ENCODE peak calls at places on chromosomes 13 and 19, in seven cellular contexts. One of them, this sample, is unnamed.

GRCh38 chr13:113936166-113936565 is 37.7 kb downstream of the C13orf46 start:
- DNase-seq in left ventricle myocardium inferior: no peak
- DNase-seq in body of pancreas: no peak
- DNase-seq in cardiac muscle cell: no peak
- DNase-seq in neural progenitor cell: no peak
- DNase-seq in uterus: peak; percentile 16
- DNase-seq in A549: no peak
- DNase-seq in this sample: no peak

GRCh38 chr13:67943116-67943515 is 713.0 kb upstream of the PCDH9 start:
- DNase-seq in left ventricle myocardium inferior: no peak
- DNase-seq in body of pancreas: no peak
- DNase-seq in cardiac muscle cell: no peak
- DNase-seq in neural progenitor cell: no peak
- DNase-seq in uterus: no peak
- DNase-seq in A549: no peak
- DNase-seq in this sample: no peak

GRCh38 chr19:51808333-51808986 is 13.5 kb downstream of the FPR3 start:
- DNase-seq in left ventricle myocardium inferior: no peak
- DNase-seq in body of pancreas: no peak
- DNase-seq in cardiac muscle cell: no peak
- DNase-seq in neural progenitor cell: no peak
- DNase-seq in uterus: no peak
- DNase-seq in A549: no peak
- DNase-seq in this sample: peak; percentile 28

GRCh38 chr13:112885242-112885781 is 83.7 kb upstream of the MCF2L start:
- DNase-seq in left ventricle myocardium inferior: no peak
- DNase-seq in body of pancreas: no peak
- DNase-seq in cardiac muscle cell: no peak
- DNase-seq in neural progenitor cell: no peak
- DNase-seq in uterus: no peak
- DNase-seq in A549: no peak
- DNase-seq in this sample: no peak

GRCh38 chr13:107450931-107451330 is 764.4 kb downstream of the LIG4 start:
- DNase-seq in left ventricle myocardium inferior: no peak
- DNase-seq in body of pancreas: no peak
- DNase-seq in cardiac muscle cell: no peak
- DNase-seq in neural progenitor cell: no peak
- DNase-seq in uterus: no peak
- DNase-seq in A549: no peak
- DNase-seq in this sample: peak; percentile 18

GRCh38 chr19:34489175-34489574 is 7.6 kb downstream of the WTIP start:
- DNase-seq in left ventricle myocardium inferior: no peak
- DNase-seq in body of pancreas: no peak
- DNase-seq in cardiac muscle cell: no peak
- DNase-seq in neural progenitor cell: no peak
- DNase-seq in uterus: no peak
- DNase-seq in A549: no peak
- DNase-seq in this sample: no peak

GRCh38 chr19:49988433-49988832 is 27.5 kb upstream of the SIGLEC11 start:
- DNase-seq in left ventricle myocardium inferior: no peak
- DNase-seq in body of pancreas: no peak
- DNase-seq in cardiac muscle cell: no peak
- DNase-seq in neural progenitor cell: no peak
- DNase-seq in uterus: no peak
- DNase-seq in A549: no peak
- DNase-seq in this sample: no peak

GRCh38 chr13:91745962-91746361 is 347.5 kb downstream of the GPC5 start:
- DNase-seq in left ventricle myocardium inferior: no peak
- DNase-seq in body of pancreas: no peak
- DNase-seq in cardiac muscle cell: peak; percentile 19
- DNase-seq in neural progenitor cell: no peak
- DNase-seq in uterus: no peak
- DNase-seq in A549: no peak
- DNase-seq in this sample: no peak

GRCh38 chr19:4130635-4131438 is 6.9 kb upstream of the MAP2K2 start:
- DNase-seq in left ventricle myocardium inferior: no peak
- DNase-seq in body of pancreas: no peak
- DNase-seq in cardiac muscle cell: no peak
- DNase-seq in neural progenitor cell: no peak
- DNase-seq in uterus: no peak
- DNase-seq in A549: peak; percentile 57
- DNase-seq in this sample: peak; percentile 61

GRCh38 chr13:34750078-34750703 is 191.9 kb upstream of the NBEA start:
- DNase-seq in left ventricle myocardium inferior: peak; percentile 23
- DNase-seq in body of pancreas: peak; percentile 27
- DNase-seq in cardiac muscle cell: peak; percentile 7
- DNase-seq in neural progenitor cell: peak; percentile 57
- DNase-seq in uterus: peak; percentile 69
- DNase-seq in A549: no peak
- DNase-seq in this sample: no peak

GRCh38 chr13:64855506-64855905 is 2374.6 kb downstream of the PCDH9 start:
- DNase-seq in left ventricle myocardium inferior: no peak
- DNase-seq in body of pancreas: no peak
- DNase-seq in cardiac muscle cell: peak; percentile 23
- DNase-seq in neural progenitor cell: no peak
- DNase-seq in uterus: no peak
- DNase-seq in A549: no peak
- DNase-seq in this sample: no peak

GRCh38 chr13:90121784-90122183 is 1225.7 kb upstream of the MIR17HG start:
- DNase-seq in left ventricle myocardium inferior: no peak
- DNase-seq in body of pancreas: no peak
- DNase-seq in cardiac muscle cell: no peak
- DNase-seq in neural progenitor cell: no peak
- DNase-seq in uterus: no peak
- DNase-seq in A549: no peak
- DNase-seq in this sample: no peak

GRCh38 chr19:4369888-4370260 is 26.5 kb downstream of the MPND start:
- DNase-seq in left ventricle myocardium inferior: no peak
- DNase-seq in body of pancreas: no peak
- DNase-seq in cardiac muscle cell: peak; percentile 55
- DNase-seq in neural progenitor cell: peak; percentile 59
- DNase-seq in uterus: no peak
- DNase-seq in A549: no peak
- DNase-seq in this sample: peak; percentile 43

GRCh38 chr19:3576696-3577443 is 4.1 kb downstream of the HMG20B start:
- DNase-seq in left ventricle myocardium inferior: peak; percentile 62
- DNase-seq in body of pancreas: peak; percentile 31
- DNase-seq in cardiac muscle cell: peak; percentile 75
- DNase-seq in neural progenitor cell: peak; percentile 94
- DNase-seq in uterus: peak; percentile 62
- DNase-seq in A549: no peak
- DNase-seq in this sample: no peak

GRCh38 chr19:35056513-35057063 is 15.1 kb downstream of the HPN start:
- DNase-seq in left ventricle myocardium inferior: no peak
- DNase-seq in body of pancreas: no peak
- DNase-seq in cardiac muscle cell: no peak
- DNase-seq in neural progenitor cell: no peak
- DNase-seq in uterus: no peak
- DNase-seq in A549: no peak
- DNase-seq in this sample: no peak

GRCh38 chr13:78169386-78169785 is 250.8 kb upstream of the EDNRB start:
- DNase-seq in left ventricle myocardium inferior: no peak
- DNase-seq in body of pancreas: no peak
- DNase-seq in cardiac muscle cell: no peak
- DNase-seq in neural progenitor cell: no peak
- DNase-seq in uterus: no peak
- DNase-seq in A549: no peak
- DNase-seq in this sample: no peak
- H3K27ac ChIP-seq in left ventricle myocardium inferior: no peak overlapping the region
- H3K27ac ChIP-seq in body of pancreas: no peak overlapping the region
- H3K27ac ChIP-seq in cardiac muscle cell: no peak overlapping the region
- H3K27ac ChIP-seq in neural progenitor cell: no peak overlapping the region
- H3K27ac ChIP-seq in uterus: no peak overlapping the region
- H3K27ac ChIP-seq in A549: no peak overlapping the region
- H3K27ac ChIP-seq in this sample: no peak overlapping the region

GRCh38 chr13:20035130-20035529 is 76.6 kb downstream of the ZMYM2 start:
- DNase-seq in left ventricle myocardium inferior: no peak
- DNase-seq in body of pancreas: no peak
- DNase-seq in cardiac muscle cell: no peak
- DNase-seq in neural progenitor cell: no peak
- DNase-seq in uterus: no peak
- DNase-seq in A549: no peak
- DNase-seq in this sample: no peak
- TF ChIP-seq CTCF in left ventricle myocardium inferior: peak; percentile 45
- TF ChIP-seq CTCF in body of pancreas: peak; percentile 20
- TF ChIP-seq CTCF in cardiac muscle cell: peak; percentile 5
- TF ChIP-seq CTCF in neural progenitor cell: no peak
- TF ChIP-seq CTCF in uterus: no peak
- TF ChIP-seq CTCF in A549: peak; percentile 37
- TF ChIP-seq CTCF in this sample: no peak

DNA sequence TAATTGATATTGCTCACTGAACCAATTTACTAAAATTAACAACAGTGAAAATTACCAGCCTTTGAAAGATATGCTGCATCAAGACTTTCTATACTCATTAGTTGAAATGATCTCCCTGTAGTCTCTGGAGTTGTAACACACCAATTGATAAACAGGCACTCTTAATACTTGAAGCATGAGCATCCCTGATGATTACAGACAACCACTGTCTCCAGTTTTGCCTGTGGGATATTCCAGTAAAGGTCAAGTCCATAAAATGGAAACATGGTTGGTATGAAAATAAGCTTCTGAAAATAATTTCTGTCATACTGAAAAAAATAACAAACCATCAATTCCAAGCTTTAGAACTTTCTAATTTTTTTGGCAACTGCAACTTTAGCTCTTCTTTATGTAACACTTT is 405.8 kb downstream of the SPRY2 start:
- DNase-seq in left ventricle myocardium inferior: no peak
- DNase-seq in body of pancreas: no peak
- DNase-seq in cardiac muscle cell: no peak
- DNase-seq in neural progenitor cell: no peak
- DNase-seq in uterus: no peak
- DNase-seq in A549: no peak
- DNase-seq in this sample: no peak
- H3K27ac ChIP-seq in left ventricle myocardium inferior: no peak overlapping the region
- H3K27ac ChIP-seq in body of pancreas: peak overlapping the region; percentile 81
- H3K27ac ChIP-seq in cardiac muscle cell: no peak overlapping the region
- H3K27ac ChIP-seq in neural progenitor cell: no peak overlapping the region
- H3K27ac ChIP-seq in uterus: no peak overlapping the region
- H3K27ac ChIP-seq in A549: peak overlapping the region; percentile 44
- H3K27ac ChIP-seq in this sample: no peak overlapping the region

GRCh38 chr19:45057444-45057843 is 18.6 kb downstream of the CLASRP start:
- DNase-seq in left ventricle myocardium inferior: no peak
- DNase-seq in body of pancreas: no peak
- DNase-seq in cardiac muscle cell: no peak
- DNase-seq in neural progenitor cell: no peak
- DNase-seq in uterus: no peak
- DNase-seq in A549: no peak
- DNase-seq in this sample: no peak

GRCh38 chr19:45059258-45059965 is 16.9 kb downstream of the ZNF296 start:
- DNase-seq in left ventricle myocardium inferior: peak; percentile 53
- DNase-seq in body of pancreas: peak; percentile 83
- DNase-seq in cardiac muscle cell: peak; percentile 81
- DNase-seq in neural progenitor cell: peak; percentile 88
- DNase-seq in uterus: peak; percentile 35
- DNase-seq in A549: peak; percentile 89
- DNase-seq in this sample: peak; percentile 70

GRCh38 chr19:45063851-45064801 is 12.2 kb downstream of the ZNF296 start:
- DNase-seq in left ventricle myocardium inferior: no peak
- DNase-seq in body of pancreas: no peak
- DNase-seq in cardiac muscle cell: no peak
- DNase-seq in neural progenitor cell: no peak
- DNase-seq in uterus: no peak
- DNase-seq in A549: no peak
- DNase-seq in this sample: no peak

GRCh38 chr19:45058622-45059159 is 17.6 kb downstream of the ZNF296 start:
- DNase-seq in left ventricle myocardium inferior: no peak
- DNase-seq in body of pancreas: no peak
- DNase-seq in cardiac muscle cell: no peak
- DNase-seq in neural progenitor cell: no peak
- DNase-seq in uterus: no peak
- DNase-seq in A549: no peak
- DNase-seq in this sample: no peak

GRCh38 chr19:45061965-45062364 is 14.3 kb downstream of the ZNF296 start:
- DNase-seq in left ventricle myocardium inferior: no peak
- DNase-seq in body of pancreas: no peak
- DNase-seq in cardiac muscle cell: no peak
- DNase-seq in neural progenitor cell: no peak
- DNase-seq in uterus: no peak
- DNase-seq in A549: no peak
- DNase-seq in this sample: no peak
- TF ChIP-seq CTCF in left ventricle myocardium inferior: no peak
- TF ChIP-seq CTCF in body of pancreas: no peak
- TF ChIP-seq CTCF in cardiac muscle cell: no peak
- TF ChIP-seq CTCF in neural progenitor cell: no peak
- TF ChIP-seq CTCF in uterus: no peak
- TF ChIP-seq CTCF in A549: no peak
- TF ChIP-seq CTCF in this sample: no peak

GRCh38 chr19:17757125-17757524 is 5.8 kb downstream of the FCHO1 start:
- DNase-seq in left ventricle myocardium inferior: peak; percentile 71
- DNase-seq in body of pancreas: peak; percentile 68
- DNase-seq in cardiac muscle cell: no peak
- DNase-seq in neural progenitor cell: no peak
- DNase-seq in uterus: peak; percentile 53
- DNase-seq in A549: peak; percentile 58
- DNase-seq in this sample: peak; percentile 73
- H3K27ac ChIP-seq in left ventricle myocardium inferior: no peak overlapping the region
- H3K27ac ChIP-seq in body of pancreas: peak overlapping the region; percentile 26
- H3K27ac ChIP-seq in cardiac muscle cell: no peak overlapping the region
- H3K27ac ChIP-seq in neural progenitor cell: no peak overlapping the region
- H3K27ac ChIP-seq in uterus: no peak overlapping the region
- H3K27ac ChIP-seq in A549: peak overlapping the region; percentile 80
- H3K27ac ChIP-seq in this sample: peak overlapping the region; percentile 76

GRCh38 chr13:50438351-50438750 is 405.1 kb downstream of the DLEU7 start:
- DNase-seq in left ventricle myocardium inferior: no peak
- DNase-seq in body of pancreas: no peak
- DNase-seq in cardiac muscle cell: no peak
- DNase-seq in neural progenitor cell: no peak
- DNase-seq in uterus: no peak
- DNase-seq in A549: no peak
- DNase-seq in this sample: no peak
- TF ChIP-seq CTCF in left ventricle myocardium inferior: no peak
- TF ChIP-seq CTCF in body of pancreas: no peak
- TF ChIP-seq CTCF in cardiac muscle cell: no peak
- TF ChIP-seq CTCF in neural progenitor cell: no peak
- TF ChIP-seq CTCF in uterus: no peak
- TF ChIP-seq CTCF in A549: no peak
- TF ChIP-seq CTCF in this sample: no peak

DNA sequence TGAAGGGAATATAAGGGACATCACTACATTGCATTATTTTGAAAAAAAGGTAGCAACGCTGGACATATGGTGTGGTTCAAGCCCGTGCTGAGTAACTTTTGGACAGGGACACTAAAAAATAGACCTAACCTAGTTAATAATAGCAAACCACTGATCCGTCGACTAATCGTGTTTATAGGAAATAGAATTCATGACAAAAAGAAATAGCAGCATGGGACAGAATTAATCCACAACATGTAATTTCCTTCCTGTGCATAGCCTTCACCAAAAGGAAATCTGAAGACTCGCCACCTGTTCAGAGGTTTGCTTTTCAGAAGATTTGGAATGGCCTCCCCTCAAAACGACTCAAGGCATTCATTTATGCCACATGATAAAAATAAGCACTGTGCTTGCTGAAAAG is 128.7 kb downstream of the FGF14 start:
- DNase-seq in left ventricle myocardium inferior: no peak
- DNase-seq in body of pancreas: no peak
- DNase-seq in cardiac muscle cell: no peak
- DNase-seq in neural progenitor cell: no peak
- DNase-seq in uterus: no peak
- DNase-seq in A549: no peak
- DNase-seq in this sample: no peak
- H3K27ac ChIP-seq in left ventricle myocardium inferior: no peak overlapping the region
- H3K27ac ChIP-seq in body of pancreas: no peak overlapping the region
- H3K27ac ChIP-seq in cardiac muscle cell: no peak overlapping the region
- H3K27ac ChIP-seq in neural progenitor cell: no peak overlapping the region
- H3K27ac ChIP-seq in uterus: no peak overlapping the region
- H3K27ac ChIP-seq in A549: no peak overlapping the region
- H3K27ac ChIP-seq in this sample: no peak overlapping the region

This sample was measured in RWPE1.